ENCODE peak calls at places on chromosomes 11 and 22, in four cellular contexts. One of them, this sample, is unnamed. For H3K4me1, the result is how much of the 10 kb centered on the place peaks cover.

GRCh38 chr11:130606781-130607511 is 158.5 kb downstream of the ADAMTS15 start:
- DNase-seq in upper lobe of right lung: no peak
- DNase-seq in neural progenitor cell: no peak
- DNase-seq in tibial artery: peak
- DNase-seq in this sample: no peak

GRCh38 chr11:68212421-68213134 is 518 bp downstream of the KMT5B start:
- DNase-seq in upper lobe of right lung: peak
- DNase-seq in neural progenitor cell: peak
- DNase-seq in tibial artery: peak
- DNase-seq in this sample: peak

GRCh38 chr11:76670475-76671235 is at the start of gene LRRC32:
- DNase-seq in upper lobe of right lung: peak
- DNase-seq in neural progenitor cell: peak
- DNase-seq in tibial artery: peak
- DNase-seq in this sample: peak

GRCh38 chr22:20777420-20778177 is 3.7 kb downstream of the SERPIND1 start:
- DNase-seq in upper lobe of right lung: no peak
- DNase-seq in neural progenitor cell: no peak
- DNase-seq in tibial artery: no peak
- DNase-seq in this sample: no peak

GRCh38 chr22:28942801-28943500 is 59.6 kb downstream of the ZNRF3 start:
- DNase-seq in upper lobe of right lung: no peak
- DNase-seq in neural progenitor cell: peak
- DNase-seq in tibial artery: no peak
- DNase-seq in this sample: no peak

GRCh38 chr11:36361901-36362391 is 65.9 kb downstream of the PRR5L start:
- DNase-seq in upper lobe of right lung: no peak
- DNase-seq in neural progenitor cell: peak
- DNase-seq in tibial artery: peak
- DNase-seq in this sample: peak

GRCh38 chr22:43838571-43839307 is 23.6 kb downstream of the SULT4A1 start:
- DNase-seq in upper lobe of right lung: no peak
- DNase-seq in neural progenitor cell: no peak
- DNase-seq in tibial artery: no peak
- DNase-seq in this sample: no peak

GRCh38 chr11:124811423-124812125 is 11.4 kb upstream of the MSANTD2 start:
- DNase-seq in upper lobe of right lung: no peak
- DNase-seq in neural progenitor cell: no peak
- DNase-seq in tibial artery: no peak
- DNase-seq in this sample: no peak

GRCh38 chr11:64687641-64688533 is 35.1 kb downstream of the NRXN2 start:
- DNase-seq in upper lobe of right lung: peak
- DNase-seq in neural progenitor cell: peak
- DNase-seq in tibial artery: peak
- DNase-seq in this sample: no peak

GRCh38 chr11:60792521-60792920 is 7.4 kb downstream of the MS4A10 start:
- DNase-seq in upper lobe of right lung: no peak
- DNase-seq in neural progenitor cell: no peak
- DNase-seq in tibial artery: no peak
- DNase-seq in this sample: no peak

GRCh38 chr11:76233936-76234703 is 27.8 kb upstream of the WNT11 start:
- DNase-seq in upper lobe of right lung: peak
- DNase-seq in neural progenitor cell: peak
- DNase-seq in tibial artery: peak
- DNase-seq in this sample: peak

GRCh38 chr11:67392182-67392715 is 463 bp downstream of the RAD9A start:
- DNase-seq in upper lobe of right lung: no peak
- DNase-seq in neural progenitor cell: peak
- DNase-seq in tibial artery: no peak
- DNase-seq in this sample: no peak

GRCh38 chr11:74185695-74186094 is 14.6 kb downstream of the PPME1 start:
- DNase-seq in upper lobe of right lung: no peak
- DNase-seq in neural progenitor cell: no peak
- DNase-seq in tibial artery: no peak
- DNase-seq in this sample: no peak

GRCh38 chr22:46122980-46123693 is 27.2 kb upstream of the PPARA start:
- DNase-seq in upper lobe of right lung: no peak
- DNase-seq in neural progenitor cell: no peak
- DNase-seq in tibial artery: no peak
- DNase-seq in this sample: no peak

GRCh38 chr11:35391922-35392813 is 27.2 kb downstream of the SLC1A2 start:
- DNase-seq in upper lobe of right lung: peak
- DNase-seq in neural progenitor cell: peak
- DNase-seq in tibial artery: peak
- DNase-seq in this sample: peak

GRCh38 chr11:103453901-103454300 is 344.7 kb downstream of the DYNC2H1 start:
- DNase-seq in upper lobe of right lung: no peak
- DNase-seq in neural progenitor cell: no peak
- DNase-seq in tibial artery: no peak
- DNase-seq in this sample: no peak

GRCh38 chr11:81278986-81279385 is 1454.7 kb downstream of the FAM181B start:
- DNase-seq in upper lobe of right lung: no peak
- DNase-seq in neural progenitor cell: peak
- DNase-seq in tibial artery: no peak
- DNase-seq in this sample: no peak

GRCh38 chr11:9799901-9800300 is 136.0 kb downstream of the SWAP70 start:
- DNase-seq in upper lobe of right lung: no peak
- DNase-seq in neural progenitor cell: no peak
- DNase-seq in tibial artery: no peak
- DNase-seq in this sample: no peak

GRCh38 chr11:63574856-63575602 is 11.8 kb upstream of the PLAAT2 start:
- DNase-seq in upper lobe of right lung: no peak
- DNase-seq in neural progenitor cell: no peak
- DNase-seq in tibial artery: peak
- DNase-seq in this sample: no peak

GRCh38 chr11:80383655-80384054 is 942.8 kb upstream of the TENM4 start:
- DNase-seq in upper lobe of right lung: no peak
- DNase-seq in neural progenitor cell: peak
- DNase-seq in tibial artery: no peak
- DNase-seq in this sample: peak

GRCh38 chr11:22792497-22792896 is 37.1 kb downstream of the SVIP start:
- DNase-seq in upper lobe of right lung: no peak
- DNase-seq in neural progenitor cell: no peak
- DNase-seq in tibial artery: no peak
- DNase-seq in this sample: no peak

GRCh38 chr11:2653930-2654739 is 45.7 kb downstream of the KCNQ1OT1 start:
- DNase-seq in upper lobe of right lung: peak
- DNase-seq in neural progenitor cell: no peak
- DNase-seq in tibial artery: no peak
- DNase-seq in this sample: no peak

GRCh38 chr22:30325724-30326703 is 727 bp downstream of the TBC1D10A start:
- DNase-seq in upper lobe of right lung: no peak
- DNase-seq in neural progenitor cell: peak
- DNase-seq in tibial artery: peak
- DNase-seq in this sample: peak

GRCh38 chr11:129295746-129296145 is 79.9 kb upstream of the BARX2 start:
- DNase-seq in upper lobe of right lung: no peak
- DNase-seq in neural progenitor cell: no peak
- DNase-seq in tibial artery: no peak
- DNase-seq in this sample: no peak

GRCh38 chr11:73154178-73154577 is 12.1 kb upstream of the FCHSD2 start:
- DNase-seq in upper lobe of right lung: no peak
- DNase-seq in neural progenitor cell: no peak
- DNase-seq in tibial artery: peak
- DNase-seq in this sample: peak

GRCh38 chr22:45709004-45709739 is 37.5 kb downstream of the ATXN10 start:
- DNase-seq in upper lobe of right lung: no peak
- DNase-seq in neural progenitor cell: no peak
- DNase-seq in tibial artery: no peak
- DNase-seq in this sample: no peak

GRCh38 chr22:46072030-46072881 is 78.1 kb upstream of the PPARA start:
- DNase-seq in upper lobe of right lung: peak
- DNase-seq in neural progenitor cell: peak
- DNase-seq in tibial artery: peak
- DNase-seq in this sample: peak

GRCh38 chr22:36546092-36546804 is 17.3 kb upstream of the EIF3D start:
- DNase-seq in upper lobe of right lung: no peak
- DNase-seq in neural progenitor cell: peak
- DNase-seq in tibial artery: peak
- DNase-seq in this sample: peak

GRCh38 chr22:25940479-25940878 is 198.5 kb downstream of the MYO18B start:
- DNase-seq in upper lobe of right lung: no peak
- DNase-seq in neural progenitor cell: no peak
- DNase-seq in tibial artery: no peak
- DNase-seq in this sample: no peak

GRCh38 chr11:64436025-64436424 is 77.1 kb downstream of the RPS6KA4 start:
- DNase-seq in upper lobe of right lung: no peak
- DNase-seq in neural progenitor cell: no peak
- DNase-seq in tibial artery: no peak
- DNase-seq in this sample: peak

GRCh38 chr11:122626266-122626665 is 29.3 kb upstream of the UBASH3B start:
- DNase-seq in upper lobe of right lung: no peak
- DNase-seq in neural progenitor cell: no peak
- DNase-seq in tibial artery: no peak
- DNase-seq in this sample: no peak

GRCh38 chr22:47245786-47246185 is 483.3 kb downstream of the TBC1D22A start:
- DNase-seq in upper lobe of right lung: no peak
- DNase-seq in neural progenitor cell: no peak
- DNase-seq in tibial artery: no peak
- DNase-seq in this sample: no peak

GRCh38 chr22:36954251-36955014 is 41.0 kb downstream of the CSF2RB start:
- DNase-seq in upper lobe of right lung: no peak
- DNase-seq in neural progenitor cell: no peak
- DNase-seq in tibial artery: no peak
- DNase-seq in this sample: no peak

GRCh38 chr11:93248602-93249001 is 50.8 kb upstream of the SLC36A4 start:
- DNase-seq in upper lobe of right lung: no peak
- DNase-seq in neural progenitor cell: no peak
- DNase-seq in tibial artery: no peak
- DNase-seq in this sample: no peak

GRCh38 chr22:35349368-35349703 is 31.6 kb upstream of the HMOX1 start:
- DNase-seq in upper lobe of right lung: no peak
- DNase-seq in neural progenitor cell: no peak
- DNase-seq in tibial artery: no peak
- DNase-seq in this sample: no peak

GRCh38 chr11:5992150-5992549 is 5.4 kb upstream of the OR52L1 start:
- DNase-seq in upper lobe of right lung: no peak
- DNase-seq in neural progenitor cell: no peak
- DNase-seq in tibial artery: no peak
- DNase-seq in this sample: no peak

GRCh38 chr11:2565447-2566222 is 120.8 kb downstream of the KCNQ1 start:
- DNase-seq in upper lobe of right lung: peak
- DNase-seq in neural progenitor cell: no peak
- DNase-seq in tibial artery: no peak
- DNase-seq in this sample: peak

GRCh38 chr11:35852056-35852455 is 91.8 kb upstream of the LDLRAD3 start:
- DNase-seq in upper lobe of right lung: no peak
- DNase-seq in neural progenitor cell: no peak
- DNase-seq in tibial artery: peak
- DNase-seq in this sample: peak

GRCh38 chr11:78397398-78397797 is 20.2 kb downstream of the GAB2 start:
- DNase-seq in upper lobe of right lung: no peak
- DNase-seq in neural progenitor cell: no peak
- DNase-seq in tibial artery: no peak
- DNase-seq in this sample: no peak
- TF ChIP-seq CTCF in upper lobe of right lung: no peak
- TF ChIP-seq CTCF in neural progenitor cell: no peak
- TF ChIP-seq CTCF in tibial artery: no peak
- TF ChIP-seq CTCF in this sample: no peak

GRCh38 chr22:34160117-34160758 is 240.0 kb upstream of the LARGE1 start:
- DNase-seq in upper lobe of right lung: no peak
- DNase-seq in neural progenitor cell: peak
- DNase-seq in tibial artery: no peak
- DNase-seq in this sample: peak
- H3K4me1 ChIP-seq in upper lobe of right lung: under half
- H3K4me1 ChIP-seq in neural progenitor cell: under half
- H3K4me1 ChIP-seq in tibial artery: under half
- H3K4me1 ChIP-seq in this sample: under half

GRCh38 chr11:15937601-15938361 is 418.6 kb downstream of the SOX6 start:
- DNase-seq in upper lobe of right lung: no peak
- DNase-seq in neural progenitor cell: no peak
- DNase-seq in tibial artery: no peak
- DNase-seq in this sample: peak
- TF ChIP-seq CTCF in upper lobe of right lung: no peak
- TF ChIP-seq CTCF in neural progenitor cell: no peak
- TF ChIP-seq CTCF in tibial artery: no peak
- TF ChIP-seq CTCF in this sample: peak

DNA sequence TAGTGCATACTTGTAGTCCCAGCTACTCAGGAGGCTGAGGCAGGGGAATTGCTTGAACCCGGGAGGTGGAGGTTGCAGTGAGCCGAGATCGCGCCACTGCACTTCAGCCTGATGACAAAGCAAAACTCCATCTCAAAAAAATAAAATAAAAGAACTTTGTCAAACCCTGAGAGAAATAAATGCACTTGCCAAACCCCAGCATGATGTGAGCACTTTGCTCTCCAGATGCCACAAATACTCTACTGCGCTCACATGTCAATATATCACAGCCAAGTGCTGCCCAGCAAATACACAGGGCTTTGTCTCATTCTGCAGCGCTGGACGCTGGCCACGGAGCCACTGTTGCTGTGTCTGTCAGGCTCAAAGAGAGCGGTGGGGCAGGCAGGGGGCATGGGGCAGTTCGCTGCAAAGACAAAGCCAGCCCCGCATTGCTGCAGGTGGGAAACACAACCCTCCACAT is 45.1 kb downstream of the AHNAK start:
- DNase-seq in upper lobe of right lung: no peak
- DNase-seq in neural progenitor cell: peak
- DNase-seq in tibial artery: peak
- DNase-seq in this sample: peak
- H3K4me1 ChIP-seq in upper lobe of right lung: under half
- H3K4me1 ChIP-seq in neural progenitor cell: under half
- H3K4me1 ChIP-seq in tibial artery: under half
- H3K4me1 ChIP-seq in this sample: under half

This sample was measured in endodermal cell.